ENCODE peak calls at places on chromosome 3, in nine cellular contexts. V, N, P, G, R, H, D, K and J are unnamed samples.

GRCh38 chr3:54631507-54632280 is 296.2 kb downstream of the LRTM1 start:
- DNase-seq in R (no peak), D (no peak), K (no peak), P (no peak), N (no peak), G (no peak), V (no peak), H (no peak), J (peak)

GRCh38 chr3:5136619-5137429 is 14.7 kb downstream of the ARL8B start:
- DNase-seq in V (no peak), D (no peak), N (peak), K (no peak), P (no peak), H (no peak), R (no peak), G (peak), J (no peak)

GRCh38 chr3:20047940-20048339 is 7.7 kb downstream of the KAT2B start:
- DNase-seq in K (no peak), G (no peak), H (no peak), R (no peak), P (no peak), D (no peak), N (no peak), V (no peak), J (no peak)

GRCh38 chr3:44899683-44900367 is 25.4 kb downstream of the TGM4 start:
- DNase-seq in N (no peak), G (no peak), D (no peak), P (no peak), H (no peak), K (no peak), V (no peak), R (no peak), J (no peak)

GRCh38 chr3:119885746-119886530 is 104.0 kb downstream of the NR1I2 start:
- DNase-seq in H (no peak), N (no peak), V (no peak), P (no peak), G (no peak), K (no peak), D (no peak), R (no peak), J (no peak)

GRCh38 chr3:116139607-116140006 is 305.7 kb downstream of the LSAMP start:
- DNase-seq in D (no peak), R (peak), P (no peak), K (no peak), N (no peak), V (no peak), G (no peak), H (no peak), J (no peak)

GRCh38 chr3:106114848-106115247 is 246.0 kb upstream of the CBLB start:
- DNase-seq in P (no peak), N (no peak), H (no peak), K (no peak), V (no peak), G (no peak), D (no peak), R (no peak), J (no peak)

GRCh38 chr3:63960048-63960711 is 48.0 kb upstream of the SCAANT1 start:
- DNase-seq in D (no peak), R (no peak), K (no peak), N (peak), P (no peak), H (no peak), V (no peak), G (no peak), J (no peak)

GRCh38 chr3:101851072-101851471 is 1.8 kb downstream of the NFKBIZ start:
- DNase-seq in V (no peak), G (peak), H (no peak), N (no peak), R (no peak), P (no peak), D (no peak), K (no peak), J (no peak)

GRCh38 chr3:45665101-45665572 is 24.1 kb upstream of the SACM1L start:
- DNase-seq in H (peak), K (no peak), V (no peak), G (peak), P (no peak), D (peak), R (no peak), N (peak), J (no peak)

GRCh38 chr3:111737712-111738097 is 121.4 kb upstream of the PHLDB2 start:
- DNase-seq in V (no peak), K (no peak), G (no peak), D (peak), P (no peak), H (no peak), R (no peak), N (no peak), J (peak)

GRCh38 chr3:181726351-181727121 is 14.8 kb downstream of the SOX2 start:
- DNase-seq in K (peak), V (no peak), H (peak), R (no peak), P (no peak), D (no peak), N (no peak), G (no peak), J (no peak)

GRCh38 chr3:61162965-61163364 is 88.3 kb downstream of the FHIT start:
- DNase-seq in R (no peak), H (no peak), P (no peak), D (peak), G (no peak), N (no peak), K (no peak), V (no peak), J (no peak)

GRCh38 chr3:10505050-10505790 is at the start of gene ATP2B2:
- DNase-seq in R (no peak), N (peak), K (no peak), V (no peak), D (no peak), P (no peak), H (no peak), G (no peak), J (no peak)

GRCh38 chr3:157368171-157368570 is 68.5 kb upstream of the PTX3 start:
- DNase-seq in P (no peak), N (no peak), V (no peak), K (no peak), G (no peak), D (no peak), R (no peak), H (no peak), J (no peak)

GRCh38 chr3:136621628-136622027 is 130.6 kb downstream of the STAG1 start:
- DNase-seq in V (no peak), P (no peak), N (no peak), G (no peak), K (no peak), H (no peak), R (no peak), D (no peak), J (no peak)

GRCh38 chr3:16888785-16889607 is 4.2 kb downstream of the PLCL2 start:
- DNase-seq in G (peak), V (no peak), P (no peak), N (peak), R (no peak), K (no peak), H (no peak), D (no peak), J (no peak)

GRCh38 chr3:147758786-147759185 is 349.6 kb downstream of the ZIC1 start:
- DNase-seq in D (no peak), P (no peak), K (no peak), G (no peak), N (no peak), H (no peak), V (no peak), R (no peak), J (no peak)

GRCh38 chr3:87076951-87077350 is 86.0 kb upstream of the VGLL3 start:
- DNase-seq in G (no peak), H (no peak), D (no peak), P (no peak), N (no peak), R (no peak), V (no peak), K (no peak), J (no peak)

GRCh38 chr3:46737320-46737719 is 19.7 kb upstream of the PRSS50 start:
- DNase-seq in G (no peak), N (no peak), V (no peak), P (no peak), H (no peak), K (no peak), D (no peak), R (no peak), J (no peak)

GRCh38 chr3:71339049-71339448 is 244.5 kb downstream of the FOXP1 start:
- DNase-seq in K (no peak), R (no peak), V (no peak), G (no peak), D (no peak), P (no peak), N (no peak), H (no peak), J (no peak)

GRCh38 chr3:28077566-28077965 is 163.9 kb upstream of the CMC1 start:
- DNase-seq in K (no peak), D (no peak), N (no peak), P (no peak), G (no peak), R (peak), V (no peak), H (no peak), J (no peak)

GRCh38 chr3:122929576-122930365 is 97.8 kb downstream of the SEMA5B start:
- DNase-seq in N (no peak), R (no peak), V (no peak), H (no peak), P (no peak), D (no peak), K (no peak), G (no peak), J (no peak)

GRCh38 chr3:179336345-179336929 is 11.1 kb upstream of the MFN1 start:
- DNase-seq in D (no peak), G (no peak), K (no peak), N (no peak), R (no peak), V (no peak), P (no peak), H (no peak), J (no peak)

GRCh38 chr3:151579571-151580270 is 118.9 kb upstream of the IGSF10 start:
- DNase-seq in H (no peak), D (no peak), P (no peak), R (no peak), V (no peak), G (no peak), N (no peak), K (no peak), J (no peak)

GRCh38 chr3:45034612-45035252 is 8.6 kb downstream of the CLEC3B start:
- DNase-seq in H (no peak), V (no peak), R (peak), D (peak), N (peak), G (no peak), K (no peak), P (no peak), J (no peak)

GRCh38 chr3:51710631-51711351 is 3.9 kb downstream of the GRM2 start:
- DNase-seq in K (no peak), D (peak), G (no peak), H (no peak), R (no peak), P (no peak), N (no peak), V (peak), J (no peak)

GRCh38 chr3:25903371-25903770 is 113.5 kb downstream of the OXSM start:
- DNase-seq in H (no peak), P (no peak), V (no peak), R (no peak), G (no peak), K (no peak), D (no peak), N (no peak), J (no peak)